ENCODE peak calls at places on chromosomes 6 and 20, in nine cellular contexts. B is stimulated activated CD4-positive, alpha-beta T cell treated with anti-CD3 and anti-CD28 coated beads, Interleukin-12 subunit alpha, Interleukin-12 subunit beta, amount 100 ng/mL, for 4 hours; E is M059J; M is heart right ventricle; Z is A549; P is HFFc6; O is progenitor cell of endocrine pancreas; H is RWPE1; C is cardiac septum. U is an unnamed sample.

GRCh38 chr20:53828673-53829085 is 235.0 kb upstream of the ZNF217 start:
- DNase-seq in Z (peak), B (no peak), C (no peak), E (peak), H (peak), O (no peak), P (peak), M (no peak), U (no peak)

GRCh38 chr20:52454660-52455059 is 263.1 kb upstream of the ZFP64 start:
- DNase-seq in C (no peak), P (no peak), H (no peak), B (no peak), M (no peak), O (no peak), E (peak), Z (no peak), U (no peak)

GRCh38 chr20:32528905-32529670 is 56.0 kb downstream of the NOL4L start:
- DNase-seq in C (no peak), O (no peak), E (no peak), P (no peak), B (no peak), H (no peak), Z (no peak), M (no peak), U (no peak)

GRCh38 chr6:161327360-161327953 is 53.6 kb upstream of the AGPAT4 start:
- DNase-seq in Z (no peak), M (no peak), B (no peak), P (no peak), E (peak), O (no peak), C (no peak), H (no peak), U (no peak)

GRCh38 chr6:4210619-4211419 is 75.4 kb upstream of the ECI2 start:
- DNase-seq in O (peak), Z (peak), H (peak), B (peak), C (no peak), E (peak), P (peak), M (peak), U (peak)

GRCh38 chr6:64227868-64228267 is 592.3 kb downstream of the PHF3 start:
- DNase-seq in M (no peak), Z (no peak), C (no peak), P (no peak), H (no peak), B (no peak), E (no peak), O (no peak), U (no peak)

GRCh38 chr20:38900606-38901005 is 25.6 kb upstream of the FAM83D start:
- DNase-seq in P (no peak), B (no peak), Z (no peak), C (no peak), H (no peak), E (no peak), M (no peak), O (no peak), U (no peak)

GRCh38 chr6:127367023-127367375 is 23.6 kb upstream of the ECHDC1 start:
- DNase-seq in Z (no peak), C (no peak), E (no peak), M (no peak), P (no peak), H (no peak), B (no peak), O (no peak), U (no peak)

GRCh38 chr6:106546322-106547052 is 82.8 kb downstream of the RTN4IP1 start:
- DNase-seq in C (no peak), M (no peak), O (no peak), H (peak), B (no peak), Z (peak), E (peak), P (peak), U (no peak)

GRCh38 chr6:28525496-28526039 is at the start of gene GPX5:
- DNase-seq in H (no peak), M (no peak), E (peak), O (no peak), Z (no peak), C (no peak), B (no peak), P (no peak), U (no peak)